ENCODE peak calls at places on chromosomes 7 and 10, in nine cellular contexts. K is activated T-cell treated with anti-CD3 and anti-CD28 coated beads for 1 hour; L is GM20000; E is GM12864; Z is lung microvascular endothelial cell; R is AML-193; F is lung; I is cardiac fibroblast; T is activated CD4-positive, alpha-beta T cell treated with anti-CD3 and anti-CD28 coated beads, Interleukin-2, amount 10 ng/mL, durations not matched to agents 7 days and 5 days. D is an unnamed sample.

GRCh38 chr10:95588025-95588424 is 26.9 kb upstream of the SORBS1 start:
- DNase-seq in K (no peak), Z (no peak), L (no peak), F (no peak), R (no peak), T (no peak), E (no peak), I (no peak), D (no peak)

GRCh38 chr10:2933924-2934323 is 133.4 kb upstream of the PFKP start:
- DNase-seq in T (no peak), E (no peak), F (no peak), R (no peak), I (no peak), Z (no peak), L (no peak), K (no peak), D (no peak)

GRCh38 chr10:3874988-3875841 is 90.2 kb upstream of the KLF6 start:
- DNase-seq in F (no peak), R (no peak), Z (no peak), E (peak; percentile 79), K (no peak), T (peak; percentile 35), L (peak; percentile 57), I (no peak), D (no peak)

GRCh38 chr10:103979530-103979929 is 12.6 kb downstream of the SLK start:
- DNase-seq in E (no peak), R (no peak), I (no peak), L (no peak), K (no peak), F (no peak), T (no peak), Z (peak; percentile 7), D (no peak)

GRCh38 chr10:34719336-34719735 is 95.8 kb downstream of the PARD3 start:
- DNase-seq in F (no peak), T (no peak), K (no peak), Z (no peak), R (no peak), E (no peak), I (no peak), L (no peak), D (no peak)

GRCh38 chr7:106372595-106373318 is 88.0 kb upstream of the NAMPT start:
- DNase-seq in I (no peak), Z (no peak), R (no peak), L (no peak), E (no peak), K (no peak), F (no peak), T (no peak), D (no peak)

GRCh38 chr7:138663741-138664710 is 37.1 kb downstream of the SVOPL start:
- DNase-seq in Z (no peak), F (no peak), T (no peak), K (no peak), I (peak; percentile 19), R (no peak), E (no peak), L (no peak), D (no peak)

GRCh38 chr7:80078159-80078731 is 56.4 kb upstream of the GNAI1 start:
- DNase-seq in F (no peak), L (no peak), R (peak; percentile 1), K (no peak), E (no peak), I (no peak), Z (peak; percentile 71), T (no peak), D (peak; percentile 81)

GRCh38 chr7:2853147-2853546 is 9.0 kb upstream of the GNA12 start:
- DNase-seq in L (no peak), E (no peak), F (no peak), K (no peak), I (peak; percentile 87), Z (peak; percentile 38), R (no peak), T (no peak), D (peak; percentile 38)

GRCh38 chr10:23643396-23643795 is 204.5 kb downstream of the OTUD1 start:
- DNase-seq in T (no peak), K (no peak), R (peak; percentile 97), Z (no peak), F (peak; percentile 34), E (no peak), I (no peak), L (no peak), D (peak; percentile 7)

GRCh38 chr10:97179731-97180366 is 5.9 kb downstream of the SLIT1 start:
- DNase-seq in Z (no peak), T (no peak), K (no peak), R (no peak), E (no peak), I (no peak), L (no peak), F (no peak), D (peak; percentile 18)

GRCh38 chr7:110119883-110120581 is 970.9 kb upstream of the LRRN3 start:
- DNase-seq in T (no peak), I (no peak), K (no peak), R (no peak), E (no peak), F (no peak), Z (no peak), L (no peak), D (peak; percentile 72)

GRCh38 chr7:87213801-87214200 is 5.7 kb downstream of the TMEM243 start:
- DNase-seq in F (no peak), T (no peak), E (no peak), Z (no peak), K (no peak), I (no peak), R (no peak), L (no peak), D (no peak)

GRCh38 chr7:122219253-122219865 is 75.3 kb upstream of the AASS start:
- DNase-seq in Z (peak; percentile 30), F (no peak), K (no peak), E (no peak), I (peak; percentile 39), L (peak; percentile 5), T (no peak), R (peak; percentile 7), D (peak; percentile 11)

GRCh38 chr10:6776170-6776569 is 196.1 kb upstream of the PRKCQ start:
- DNase-seq in K (no peak), F (no peak), I (no peak), Z (no peak), E (no peak), L (no peak), T (no peak), R (no peak), D (no peak)

GRCh38 chr10:73218466-73219191 is 28.4 kb downstream of the DNAJC9 start:
- DNase-seq in F (no peak), L (peak; percentile 13), T (no peak), E (no peak), K (no peak), R (peak; percentile 54), Z (peak; percentile 64), I (peak; percentile 43), D (peak; percentile 8)

GRCh38 chr10:132590752-132591121 is 53.1 kb downstream of the INPP5A start:
- DNase-seq in R (no peak), Z (no peak), T (no peak), E (no peak), L (no peak), I (no peak), F (no peak), K (no peak), D (no peak)